ENCODE peak calls at places on chromosomes 5 and 9, in ten cellular contexts. One of them, this sample, is unnamed.

GRCh38 chr5:30355675-30356074 is 837.8 kb upstream of the CDH6 start:
- DNase-seq in NCI-H1092: no peak
- DNase-seq in foreskin fibroblast: no peak
- DNase-seq in choroid plexus epithelial cell: no peak
- DNase-seq in fibroblast of villous mesenchyme: no peak
- DNase-seq in activated T-cell treated with anti-CD3 and anti-CD28 coated beads for 48 hours: no peak
- DNase-seq in Calu3: no peak
- DNase-seq in effector memory CD4-positive, alpha-beta T cell: no peak
- DNase-seq in NCI-H1105 treated with DMSO at 0.1 percent for 48 hours: no peak
- DNase-seq in amygdala: no peak
- DNase-seq in this sample: no peak

GRCh38 chr9:118578467-118578866 is 790.8 kb downstream of the BRINP1 start:
- DNase-seq in NCI-H1092: no peak
- DNase-seq in foreskin fibroblast: peak
- DNase-seq in choroid plexus epithelial cell: peak
- DNase-seq in fibroblast of villous mesenchyme: peak
- DNase-seq in activated T-cell treated with anti-CD3 and anti-CD28 coated beads for 48 hours: no peak
- DNase-seq in Calu3: no peak
- DNase-seq in effector memory CD4-positive, alpha-beta T cell: no peak
- DNase-seq in NCI-H1105 treated with DMSO at 0.1 percent for 48 hours: no peak
- DNase-seq in amygdala: no peak
- DNase-seq in this sample: no peak

GRCh38 chr5:58582004-58582403 is 871 bp upstream of the RAB3C start:
- DNase-seq in NCI-H1092: peak
- DNase-seq in foreskin fibroblast: peak
- DNase-seq in choroid plexus epithelial cell: no peak
- DNase-seq in fibroblast of villous mesenchyme: no peak
- DNase-seq in activated T-cell treated with anti-CD3 and anti-CD28 coated beads for 48 hours: no peak
- DNase-seq in Calu3: peak
- DNase-seq in effector memory CD4-positive, alpha-beta T cell: no peak
- DNase-seq in NCI-H1105 treated with DMSO at 0.1 percent for 48 hours: peak
- DNase-seq in amygdala: no peak
- DNase-seq in this sample: no peak

GRCh38 chr5:10474521-10475075 is 32.9 kb downstream of the ROPN1L start:
- DNase-seq in NCI-H1092: no peak
- DNase-seq in foreskin fibroblast: peak
- DNase-seq in choroid plexus epithelial cell: no peak
- DNase-seq in fibroblast of villous mesenchyme: peak
- DNase-seq in activated T-cell treated with anti-CD3 and anti-CD28 coated beads for 48 hours: no peak
- DNase-seq in Calu3: no peak
- DNase-seq in effector memory CD4-positive, alpha-beta T cell: no peak
- DNase-seq in NCI-H1105 treated with DMSO at 0.1 percent for 48 hours: no peak
- DNase-seq in amygdala: no peak
- DNase-seq in this sample: no peak

GRCh38 chr5:56481147-56481997 is 248.2 kb upstream of the ANKRD55 start:
- DNase-seq in NCI-H1092: no peak
- DNase-seq in foreskin fibroblast: peak
- DNase-seq in choroid plexus epithelial cell: peak
- DNase-seq in fibroblast of villous mesenchyme: peak
- DNase-seq in activated T-cell treated with anti-CD3 and anti-CD28 coated beads for 48 hours: peak
- DNase-seq in Calu3: no peak
- DNase-seq in effector memory CD4-positive, alpha-beta T cell: no peak
- DNase-seq in NCI-H1105 treated with DMSO at 0.1 percent for 48 hours: no peak
- DNase-seq in amygdala: no peak
- DNase-seq in this sample: peak

GRCh38 chr9:134185536-134186011 is 21.2 kb upstream of the RNU6ATAC start:
- DNase-seq in NCI-H1092: no peak
- DNase-seq in foreskin fibroblast: no peak
- DNase-seq in choroid plexus epithelial cell: no peak
- DNase-seq in fibroblast of villous mesenchyme: no peak
- DNase-seq in activated T-cell treated with anti-CD3 and anti-CD28 coated beads for 48 hours: no peak
- DNase-seq in Calu3: no peak
- DNase-seq in effector memory CD4-positive, alpha-beta T cell: no peak
- DNase-seq in NCI-H1105 treated with DMSO at 0.1 percent for 48 hours: no peak
- DNase-seq in amygdala: no peak
- DNase-seq in this sample: no peak

GRCh38 chr9:5587024-5587423 is 41.9 kb upstream of the RIC1 start:
- DNase-seq in NCI-H1092: no peak
- DNase-seq in foreskin fibroblast: peak
- DNase-seq in choroid plexus epithelial cell: peak
- DNase-seq in fibroblast of villous mesenchyme: peak
- DNase-seq in activated T-cell treated with anti-CD3 and anti-CD28 coated beads for 48 hours: peak
- DNase-seq in Calu3: no peak
- DNase-seq in effector memory CD4-positive, alpha-beta T cell: no peak
- DNase-seq in NCI-H1105 treated with DMSO at 0.1 percent for 48 hours: no peak
- DNase-seq in amygdala: no peak
- DNase-seq in this sample: no peak

GRCh38 chr5:173888473-173889135 is 455 bp downstream of the CPEB4 start:
- DNase-seq in NCI-H1092: no peak
- DNase-seq in foreskin fibroblast: peak
- DNase-seq in choroid plexus epithelial cell: peak
- DNase-seq in fibroblast of villous mesenchyme: peak
- DNase-seq in activated T-cell treated with anti-CD3 and anti-CD28 coated beads for 48 hours: no peak
- DNase-seq in Calu3: peak
- DNase-seq in effector memory CD4-positive, alpha-beta T cell: peak
- DNase-seq in NCI-H1105 treated with DMSO at 0.1 percent for 48 hours: no peak
- DNase-seq in amygdala: no peak
- DNase-seq in this sample: no peak

GRCh38 chr5:54357371-54358058 is 47.1 kb upstream of the ARL15 start:
- DNase-seq in NCI-H1092: peak
- DNase-seq in foreskin fibroblast: peak
- DNase-seq in choroid plexus epithelial cell: no peak
- DNase-seq in fibroblast of villous mesenchyme: no peak
- DNase-seq in activated T-cell treated with anti-CD3 and anti-CD28 coated beads for 48 hours: no peak
- DNase-seq in Calu3: no peak
- DNase-seq in effector memory CD4-positive, alpha-beta T cell: no peak
- DNase-seq in NCI-H1105 treated with DMSO at 0.1 percent for 48 hours: no peak
- DNase-seq in amygdala: no peak
- DNase-seq in this sample: no peak

GRCh38 chr5:91499943-91500531 is 116.9 kb upstream of the ARRDC3 start:
- DNase-seq in NCI-H1092: no peak
- DNase-seq in foreskin fibroblast: peak
- DNase-seq in choroid plexus epithelial cell: peak
- DNase-seq in fibroblast of villous mesenchyme: peak
- DNase-seq in activated T-cell treated with anti-CD3 and anti-CD28 coated beads for 48 hours: no peak
- DNase-seq in Calu3: peak
- DNase-seq in effector memory CD4-positive, alpha-beta T cell: no peak
- DNase-seq in NCI-H1105 treated with DMSO at 0.1 percent for 48 hours: peak
- DNase-seq in amygdala: no peak
- DNase-seq in this sample: peak

GRCh38 chr5:140109818-140110733 is 3.8 kb upstream of the PURA start:
- DNase-seq in NCI-H1092: no peak
- DNase-seq in foreskin fibroblast: no peak
- DNase-seq in choroid plexus epithelial cell: no peak
- DNase-seq in fibroblast of villous mesenchyme: no peak
- DNase-seq in activated T-cell treated with anti-CD3 and anti-CD28 coated beads for 48 hours: no peak
- DNase-seq in Calu3: no peak
- DNase-seq in effector memory CD4-positive, alpha-beta T cell: no peak
- DNase-seq in NCI-H1105 treated with DMSO at 0.1 percent for 48 hours: no peak
- DNase-seq in amygdala: no peak
- DNase-seq in this sample: no peak

GRCh38 chr5:150492621-150493020 is 15.3 kb upstream of the NDST1 start:
- DNase-seq in NCI-H1092: no peak
- DNase-seq in foreskin fibroblast: peak
- DNase-seq in choroid plexus epithelial cell: peak
- DNase-seq in fibroblast of villous mesenchyme: peak
- DNase-seq in activated T-cell treated with anti-CD3 and anti-CD28 coated beads for 48 hours: no peak
- DNase-seq in Calu3: no peak
- DNase-seq in effector memory CD4-positive, alpha-beta T cell: no peak
- DNase-seq in NCI-H1105 treated with DMSO at 0.1 percent for 48 hours: no peak
- DNase-seq in amygdala: no peak
- DNase-seq in this sample: no peak

GRCh38 chr5:170603578-170604565 is 100.1 kb downstream of the KCNIP1 start:
- DNase-seq in NCI-H1092: peak
- DNase-seq in foreskin fibroblast: peak
- DNase-seq in choroid plexus epithelial cell: peak
- DNase-seq in fibroblast of villous mesenchyme: peak
- DNase-seq in activated T-cell treated with anti-CD3 and anti-CD28 coated beads for 48 hours: peak
- DNase-seq in Calu3: peak
- DNase-seq in effector memory CD4-positive, alpha-beta T cell: no peak
- DNase-seq in NCI-H1105 treated with DMSO at 0.1 percent for 48 hours: peak
- DNase-seq in amygdala: peak
- DNase-seq in this sample: peak

GRCh38 chr5:9888517-9888916 is 258.4 kb upstream of the TAS2R1 start:
- DNase-seq in NCI-H1092: no peak
- DNase-seq in foreskin fibroblast: peak
- DNase-seq in choroid plexus epithelial cell: peak
- DNase-seq in fibroblast of villous mesenchyme: peak
- DNase-seq in activated T-cell treated with anti-CD3 and anti-CD28 coated beads for 48 hours: no peak
- DNase-seq in Calu3: no peak
- DNase-seq in effector memory CD4-positive, alpha-beta T cell: no peak
- DNase-seq in NCI-H1105 treated with DMSO at 0.1 percent for 48 hours: no peak
- DNase-seq in amygdala: no peak
- DNase-seq in this sample: no peak

GRCh38 chr9:113387560-113388230 is 10.9 kb upstream of the HDHD3 start:
- DNase-seq in NCI-H1092: no peak
- DNase-seq in foreskin fibroblast: no peak
- DNase-seq in choroid plexus epithelial cell: no peak
- DNase-seq in fibroblast of villous mesenchyme: no peak
- DNase-seq in activated T-cell treated with anti-CD3 and anti-CD28 coated beads for 48 hours: no peak
- DNase-seq in Calu3: no peak
- DNase-seq in effector memory CD4-positive, alpha-beta T cell: no peak
- DNase-seq in NCI-H1105 treated with DMSO at 0.1 percent for 48 hours: no peak
- DNase-seq in amygdala: no peak
- DNase-seq in this sample: no peak

GRCh38 chr9:133516256-133516960 is 8.4 kb downstream of the MYMK start:
- DNase-seq in NCI-H1092: no peak
- DNase-seq in foreskin fibroblast: no peak
- DNase-seq in choroid plexus epithelial cell: no peak
- DNase-seq in fibroblast of villous mesenchyme: no peak
- DNase-seq in activated T-cell treated with anti-CD3 and anti-CD28 coated beads for 48 hours: no peak
- DNase-seq in Calu3: no peak
- DNase-seq in effector memory CD4-positive, alpha-beta T cell: no peak
- DNase-seq in NCI-H1105 treated with DMSO at 0.1 percent for 48 hours: no peak
- DNase-seq in amygdala: no peak
- DNase-seq in this sample: no peak

GRCh38 chr5:157523976-157524375 is 51.6 kb downstream of the ADAM19 start:
- DNase-seq in NCI-H1092: no peak
- DNase-seq in foreskin fibroblast: peak
- DNase-seq in choroid plexus epithelial cell: no peak
- DNase-seq in fibroblast of villous mesenchyme: no peak
- DNase-seq in activated T-cell treated with anti-CD3 and anti-CD28 coated beads for 48 hours: no peak
- DNase-seq in Calu3: no peak
- DNase-seq in effector memory CD4-positive, alpha-beta T cell: no peak
- DNase-seq in NCI-H1105 treated with DMSO at 0.1 percent for 48 hours: no peak
- DNase-seq in amygdala: no peak
- DNase-seq in this sample: no peak

GRCh38 chr5:10331341-10331796 is 22.1 kb upstream of the MARCHF6 start:
- DNase-seq in NCI-H1092: peak
- DNase-seq in foreskin fibroblast: peak
- DNase-seq in choroid plexus epithelial cell: peak
- DNase-seq in fibroblast of villous mesenchyme: peak
- DNase-seq in activated T-cell treated with anti-CD3 and anti-CD28 coated beads for 48 hours: no peak
- DNase-seq in Calu3: no peak
- DNase-seq in effector memory CD4-positive, alpha-beta T cell: no peak
- DNase-seq in NCI-H1105 treated with DMSO at 0.1 percent for 48 hours: peak
- DNase-seq in amygdala: no peak
- DNase-seq in this sample: peak

GRCh38 chr9:36091028-36091953 is 45.2 kb upstream of the GLIPR2 start:
- DNase-seq in NCI-H1092: no peak
- DNase-seq in foreskin fibroblast: peak
- DNase-seq in choroid plexus epithelial cell: peak
- DNase-seq in fibroblast of villous mesenchyme: peak
- DNase-seq in activated T-cell treated with anti-CD3 and anti-CD28 coated beads for 48 hours: no peak
- DNase-seq in Calu3: no peak
- DNase-seq in effector memory CD4-positive, alpha-beta T cell: no peak
- DNase-seq in NCI-H1105 treated with DMSO at 0.1 percent for 48 hours: peak
- DNase-seq in amygdala: no peak
- DNase-seq in this sample: no peak

GRCh38 chr5:134114886-134115805 is 665 bp downstream of the TCF7 start:
- DNase-seq in NCI-H1092: no peak
- DNase-seq in foreskin fibroblast: no peak
- DNase-seq in choroid plexus epithelial cell: no peak
- DNase-seq in fibroblast of villous mesenchyme: no peak
- DNase-seq in activated T-cell treated with anti-CD3 and anti-CD28 coated beads for 48 hours: peak
- DNase-seq in Calu3: peak
- DNase-seq in effector memory CD4-positive, alpha-beta T cell: peak
- DNase-seq in NCI-H1105 treated with DMSO at 0.1 percent for 48 hours: peak
- DNase-seq in amygdala: no peak
- DNase-seq in this sample: no peak

GRCh38 chr9:34684145-34684544 is 6.9 kb downstream of the CCL19 start:
- DNase-seq in NCI-H1092: no peak
- DNase-seq in foreskin fibroblast: no peak
- DNase-seq in choroid plexus epithelial cell: no peak
- DNase-seq in fibroblast of villous mesenchyme: no peak
- DNase-seq in activated T-cell treated with anti-CD3 and anti-CD28 coated beads for 48 hours: peak
- DNase-seq in Calu3: no peak
- DNase-seq in effector memory CD4-positive, alpha-beta T cell: no peak
- DNase-seq in NCI-H1105 treated with DMSO at 0.1 percent for 48 hours: no peak
- DNase-seq in amygdala: no peak
- DNase-seq in this sample: no peak

GRCh38 chr5:38079625-38080402 is 178.5 kb upstream of the EGFLAM start:
- DNase-seq in NCI-H1092: no peak
- DNase-seq in foreskin fibroblast: no peak
- DNase-seq in choroid plexus epithelial cell: no peak
- DNase-seq in fibroblast of villous mesenchyme: peak
- DNase-seq in activated T-cell treated with anti-CD3 and anti-CD28 coated beads for 48 hours: no peak
- DNase-seq in Calu3: no peak
- DNase-seq in effector memory CD4-positive, alpha-beta T cell: no peak
- DNase-seq in NCI-H1105 treated with DMSO at 0.1 percent for 48 hours: no peak
- DNase-seq in amygdala: no peak
- DNase-seq in this sample: no peak

GRCh38 chr5:94467560-94468504 is 150.6 kb downstream of the KIAA0825 start:
- DNase-seq in NCI-H1092: no peak
- DNase-seq in foreskin fibroblast: peak
- DNase-seq in choroid plexus epithelial cell: no peak
- DNase-seq in fibroblast of villous mesenchyme: no peak
- DNase-seq in activated T-cell treated with anti-CD3 and anti-CD28 coated beads for 48 hours: no peak
- DNase-seq in Calu3: no peak
- DNase-seq in effector memory CD4-positive, alpha-beta T cell: no peak
- DNase-seq in NCI-H1105 treated with DMSO at 0.1 percent for 48 hours: peak
- DNase-seq in amygdala: no peak
- DNase-seq in this sample: no peak

GRCh38 chr9:38344566-38345324 is 47.8 kb upstream of the ALDH1B1 start:
- DNase-seq in NCI-H1092: no peak
- DNase-seq in foreskin fibroblast: no peak
- DNase-seq in choroid plexus epithelial cell: no peak
- DNase-seq in fibroblast of villous mesenchyme: no peak
- DNase-seq in activated T-cell treated with anti-CD3 and anti-CD28 coated beads for 48 hours: no peak
- DNase-seq in Calu3: no peak
- DNase-seq in effector memory CD4-positive, alpha-beta T cell: no peak
- DNase-seq in NCI-H1105 treated with DMSO at 0.1 percent for 48 hours: no peak
- DNase-seq in amygdala: no peak
- DNase-seq in this sample: no peak

GRCh38 chr9:78213696-78214095 is 22.2 kb upstream of the CEP78 start:
- DNase-seq in NCI-H1092: no peak
- DNase-seq in foreskin fibroblast: peak
- DNase-seq in choroid plexus epithelial cell: peak
- DNase-seq in fibroblast of villous mesenchyme: peak
- DNase-seq in activated T-cell treated with anti-CD3 and anti-CD28 coated beads for 48 hours: no peak
- DNase-seq in Calu3: no peak
- DNase-seq in effector memory CD4-positive, alpha-beta T cell: no peak
- DNase-seq in NCI-H1105 treated with DMSO at 0.1 percent for 48 hours: no peak
- DNase-seq in amygdala: no peak
- DNase-seq in this sample: no peak

GRCh38 chr9:438066-438465 is 223.4 kb downstream of the DOCK8 start:
- DNase-seq in NCI-H1092: no peak
- DNase-seq in foreskin fibroblast: no peak
- DNase-seq in choroid plexus epithelial cell: peak
- DNase-seq in fibroblast of villous mesenchyme: peak
- DNase-seq in activated T-cell treated with anti-CD3 and anti-CD28 coated beads for 48 hours: no peak
- DNase-seq in Calu3: no peak
- DNase-seq in effector memory CD4-positive, alpha-beta T cell: no peak
- DNase-seq in NCI-H1105 treated with DMSO at 0.1 percent for 48 hours: no peak
- DNase-seq in amygdala: no peak
- DNase-seq in this sample: no peak

GRCh38 chr5:160030631-160031377 is 21.9 kb downstream of the TTC1 start:
- DNase-seq in NCI-H1092: no peak
- DNase-seq in foreskin fibroblast: no peak
- DNase-seq in choroid plexus epithelial cell: peak
- DNase-seq in fibroblast of villous mesenchyme: peak
- DNase-seq in activated T-cell treated with anti-CD3 and anti-CD28 coated beads for 48 hours: no peak
- DNase-seq in Calu3: no peak
- DNase-seq in effector memory CD4-positive, alpha-beta T cell: no peak
- DNase-seq in NCI-H1105 treated with DMSO at 0.1 percent for 48 hours: no peak
- DNase-seq in amygdala: no peak
- DNase-seq in this sample: no peak

GRCh38 chr5:178551059-178551458 is 39.1 kb downstream of the COL23A1 start:
- DNase-seq in NCI-H1092: no peak
- DNase-seq in foreskin fibroblast: peak
- DNase-seq in choroid plexus epithelial cell: peak
- DNase-seq in fibroblast of villous mesenchyme: peak
- DNase-seq in activated T-cell treated with anti-CD3 and anti-CD28 coated beads for 48 hours: no peak
- DNase-seq in Calu3: no peak
- DNase-seq in effector memory CD4-positive, alpha-beta T cell: no peak
- DNase-seq in NCI-H1105 treated with DMSO at 0.1 percent for 48 hours: peak
- DNase-seq in amygdala: no peak
- DNase-seq in this sample: peak

This sample was measured in DMS79 treated with DMSO at 0.1 percent for 48 hours.